ENCODE peak calls at places on chromosomes 11 and 22, in nine cellular contexts. Q is KBM-7; V is Caki2; H is NCI-H1930; J is activated effector memory CD4-positive, alpha-beta T cell treated with anti-CD3 and anti-CD28 coated beads, Interleukin-2, amount 50 U/mL, for 16 hours; L is NCI-H1105 treated with DMSO at 0.1 percent for 48 hours; K is HFF-Myc; F is choroid plexus epithelial cell; R is skeletal muscle cell. Z is an unnamed sample.

GRCh38 chr11:66335531-66336233 is 552 bp downstream of the RIN1 start:
- DNase-seq in Q (peak; percentile 36), V (peak; percentile 44), H (no peak), J (no peak), L (no peak), K (no peak), F (peak; percentile 84), R (no peak), Z (no peak)

GRCh38 chr11:32255876-32256275 is 165.0 kb downstream of the RCN1 start:
- DNase-seq in Q (no peak), V (no peak), H (no peak), J (no peak), L (peak; percentile 97), K (no peak), F (no peak), R (no peak), Z (no peak)

GRCh38 chr22:38187413-38188212 is 6.0 kb upstream of the PLA2G6 start:
- DNase-seq in Q (no peak), V (no peak), H (peak; percentile 35), J (no peak), L (peak; percentile 73), K (no peak), F (peak; percentile 59), R (no peak), Z (no peak)

GRCh38 chr11:12540075-12540685 is 134.0 kb upstream of the TEAD1 start:
- DNase-seq in Q (no peak), V (no peak), H (no peak), J (no peak), L (no peak), K (no peak), F (peak; percentile 59), R (no peak), Z (no peak)

GRCh38 chr11:2769779-2770555 is 70.2 kb upstream of the KCNQ1OT1 start:
- DNase-seq in Q (no peak), V (no peak), H (no peak), J (peak; percentile 58), L (no peak), K (no peak), F (no peak), R (no peak), Z (no peak)

GRCh38 chr11:111775024-111775710 is 9.0 kb upstream of the PPP2R1B start:
- DNase-seq in Q (no peak), V (no peak), H (no peak), J (no peak), L (no peak), K (no peak), F (peak; percentile 50), R (no peak), Z (no peak)

GRCh38 chr11:3132831-3133455 is 32.2 kb downstream of the OSBPL5 start:
- DNase-seq in Q (no peak), V (no peak), H (no peak), J (peak; percentile 27), L (no peak), K (no peak), F (no peak), R (no peak), Z (no peak)

GRCh38 chr11:43998308-43998707 is 49.5 kb upstream of the ACCSL start:
- DNase-seq in Q (no peak), V (no peak), H (no peak), J (no peak), L (no peak), K (no peak), F (no peak), R (no peak), Z (no peak)

GRCh38 chr22:38782402-38783094 is 11.4 kb downstream of the DNAL4 start:
- DNase-seq in Q (peak; percentile 54), V (no peak), H (no peak), J (no peak), L (no peak), K (no peak), F (peak; percentile 30), R (no peak), Z (no peak)

GRCh38 chr11:61700720-61701119 is 20.5 kb downstream of the DAGLA start:
- DNase-seq in Q (no peak), V (no peak), H (no peak), J (no peak), L (no peak), K (no peak), F (no peak), R (no peak), Z (no peak)

GRCh38 chr11:114774599-114775365 is 96.5 kb downstream of the NXPE2 start:
- DNase-seq in Q (peak; percentile 50), V (peak; percentile 1), H (peak; percentile 43), J (no peak), L (peak; percentile 61), K (no peak), F (peak; percentile 60), R (no peak), Z (peak; percentile 11)

GRCh38 chr22:47759909-47760308 is 997.5 kb downstream of the TBC1D22A start:
- DNase-seq in Q (no peak), V (no peak), H (no peak), J (no peak), L (no peak), K (no peak), F (no peak), R (no peak), Z (no peak)

GRCh38 chr22:46754110-46754799 is 8.2 kb upstream of the TBC1D22A start:
- DNase-seq in Q (no peak), V (peak; percentile 98), H (no peak), J (peak; percentile 79), L (no peak), K (peak; percentile 94), F (peak; percentile 97), R (peak; percentile 89), Z (no peak)

GRCh38 chr11:14764899-14765527 is 121.4 kb downstream of the PDE3B start:
- DNase-seq in Q (peak; percentile 78), V (no peak), H (no peak), J (no peak), L (no peak), K (no peak), F (peak; percentile 61), R (no peak), Z (peak; percentile 45)

GRCh38 chr11:64951529-64951928 is 15.8 kb upstream of the GPHA2 start:
- DNase-seq in Q (no peak), V (no peak), H (no peak), J (no peak), L (no peak), K (no peak), F (no peak), R (no peak), Z (no peak)

GRCh38 chr22:49212002-49212401 is 615.7 kb downstream of the BRD1 start:
- DNase-seq in Q (no peak), V (no peak), H (no peak), J (peak; percentile 43), L (no peak), K (no peak), F (no peak), R (no peak), Z (no peak)

GRCh38 chr11:70788247-70789022 is 390.1 kb downstream of the CTTN start:
- DNase-seq in Q (no peak), V (peak; percentile 52), H (no peak), J (no peak), L (no peak), K (peak; percentile 33), F (peak; percentile 81), R (peak; percentile 23), Z (no peak)

GRCh38 chr22:40609216-40609615 is 27.3 kb downstream of the MRTFA start:
- DNase-seq in Q (no peak), V (no peak), H (no peak), J (no peak), L (no peak), K (no peak), F (no peak), R (no peak), Z (no peak)

GRCh38 chr22:37990302-37990701 is 5.9 kb upstream of the SOX10 start:
- DNase-seq in Q (no peak), V (no peak), H (no peak), J (no peak), L (no peak), K (no peak), F (no peak), R (no peak), Z (no peak)

GRCh38 chr11:44726278-44727113 is at the start of gene TSPAN18:
- DNase-seq in Q (peak; percentile 30), V (no peak), H (no peak), J (peak; percentile 81), L (no peak), K (no peak), F (no peak), R (no peak), Z (peak; percentile 22)

GRCh38 chr22:44345872-44346271 is 33.1 kb upstream of the SHISAL1 start:
- DNase-seq in Q (no peak), V (no peak), H (no peak), J (no peak), L (no peak), K (no peak), F (no peak), R (no peak), Z (no peak)

GRCh38 chr11:59957094-59957493 is 6.7 kb upstream of the OOSP4A start:
- DNase-seq in Q (no peak), V (peak; percentile 17), H (no peak), J (no peak), L (no peak), K (no peak), F (peak; percentile 8), R (no peak), Z (no peak)

GRCh38 chr11:127649958-127650357 is 649.4 kb upstream of the KIRREL3 start:
- DNase-seq in Q (no peak), V (no peak), H (no peak), J (no peak), L (no peak), K (no peak), F (no peak), R (no peak), Z (no peak)

GRCh38 chr22:45366713-45367112 is 46.7 kb downstream of the SMC1B start:
- DNase-seq in Q (no peak), V (no peak), H (no peak), J (no peak), L (no peak), K (no peak), F (no peak), R (no peak), Z (no peak)

GRCh38 chr22:26743149-26743548 is 85.8 kb downstream of the MIAT start:
- DNase-seq in Q (no peak), V (no peak), H (no peak), J (no peak), L (no peak), K (no peak), F (no peak), R (no peak), Z (no peak)

GRCh38 chr22:29313126-29314071 is 2.1 kb downstream of the RASL10A start:
- DNase-seq in Q (no peak), V (no peak), H (peak; percentile 50), J (peak; percentile 64), L (no peak), K (no peak), F (peak; percentile 68), R (no peak), Z (no peak)

GRCh38 chr11:131767421-131767820 is 397.0 kb downstream of the NTM start:
- DNase-seq in Q (no peak), V (no peak), H (no peak), J (no peak), L (no peak), K (no peak), F (peak; percentile 44), R (no peak), Z (no peak)

GRCh38 chr22:37017356-37017755 is 1.9 kb downstream of the TST start:
- DNase-seq in Q (no peak), V (no peak), H (no peak), J (no peak), L (no peak), K (no peak), F (no peak), R (no peak), Z (no peak)

GRCh38 chr22:42906605-42907338 is 49.7 kb upstream of the ARFGAP3 start:
- DNase-seq in Q (no peak), V (no peak), H (no peak), J (no peak), L (no peak), K (no peak), F (peak; percentile 28), R (no peak), Z (no peak)

GRCh38 chr11:125448136-125448535 is 47.9 kb downstream of the FEZ1 start:
- DNase-seq in Q (no peak), V (no peak), H (no peak), J (no peak), L (no peak), K (no peak), F (no peak), R (no peak), Z (no peak)

GRCh38 chr11:59216654-59217640 is 4.2 kb upstream of the MPEG1 start:
- DNase-seq in Q (peak; percentile 85), V (no peak), H (no peak), J (no peak), L (no peak), K (peak; percentile 37), F (peak; percentile 28), R (peak; percentile 13), Z (no peak)

Z was measured in effector memory CD8-positive, alpha-beta T cell.